ENCODE peak calls at places on chromosomes 6 and 20, in five cellular contexts. D is hepatocyte, Z is thoracic aorta, Y is heart left ventricle, S is GM12865. M is an unnamed sample.

GRCh38 chr6:166460473-166461437 is 78.0 kb upstream of the MPC1 start:
- DNase-seq in Z (no peak), Y (no peak), S (no peak), D (no peak), M (no peak)

GRCh38 chr6:56827908-56828649 is 126.8 kb upstream of the BEND6 start:
- DNase-seq in Y (no peak), Z (no peak), S (no peak), D (no peak), M (no peak)

GRCh38 chr6:107114872-107115694 is at the start of gene BEND3:
- DNase-seq in Z (no peak), Y (no peak), S (peak; percentile 59), D (peak; percentile 61), M (peak; percentile 64)

GRCh38 chr6:39074486-39074885 is 25.9 kb downstream of the GLP1R start:
- DNase-seq in Z (no peak), D (no peak), S (no peak), Y (no peak), M (no peak)

GRCh38 chr6:10451828-10452509 is 37.1 kb upstream of the TFAP2A start:
- DNase-seq in Z (peak; percentile 13), S (no peak), D (peak; percentile 51), Y (no peak), M (no peak)

GRCh38 chr6:106381871-106382270 is 21.4 kb downstream of the CRYBG1 start:
- DNase-seq in D (no peak), S (peak; percentile 4), Z (no peak), Y (no peak), M (no peak)

GRCh38 chr6:17448165-17448564 is 54.8 kb downstream of the CAP2 start:
- DNase-seq in D (no peak), S (no peak), Y (no peak), Z (no peak), M (no peak)

GRCh38 chr6:16591681-16592549 is 169.3 kb downstream of the ATXN1 start:
- DNase-seq in Z (no peak), Y (no peak), D (no peak), S (peak; percentile 87), M (peak; percentile 71)

GRCh38 chr20:25050082-25050481 is 7.9 kb downstream of the ACSS1 start:
- DNase-seq in S (no peak), D (no peak), Y (no peak), Z (no peak), M (no peak)

GRCh38 chr6:131643855-131644460 is 6.9 kb downstream of the ENPP3 start:
- DNase-seq in Z (no peak), Y (no peak), S (no peak), D (no peak), M (no peak)

GRCh38 chr6:108728826-108729225 is 119.4 kb upstream of the ARMC2 start:
- DNase-seq in S (no peak), D (peak; percentile 65), Y (no peak), Z (no peak), M (no peak)

GRCh38 chr20:51022803-51023616 is at the start of gene KCNG1:
- DNase-seq in D (peak; percentile 88), S (no peak), Z (no peak), Y (peak; percentile 58), M (peak; percentile 24)

GRCh38 chr20:53782612-53783246 is 189.1 kb upstream of the ZNF217 start:
- DNase-seq in S (no peak), Y (no peak), Z (no peak), D (no peak), M (no peak)

GRCh38 chr6:144460224-144461095 is 175.3 kb downstream of the UTRN start:
- DNase-seq in Y (no peak), D (no peak), S (peak; percentile 72), Z (no peak), M (peak; percentile 52)

GRCh38 chr6:166712554-166713228 is 85.6 kb upstream of the RPS6KA2 start:
- DNase-seq in S (no peak), Y (no peak), D (no peak), Z (no peak), M (no peak)

GRCh38 chr6:164062872-164063271 is 648.4 kb downstream of the QKI start:
- DNase-seq in Y (no peak), S (no peak), D (no peak), Z (no peak), M (no peak)

GRCh38 chr20:41072919-41073318 is 44.3 kb downstream of the TOP1 start:
- DNase-seq in S (no peak), Z (no peak), D (no peak), Y (no peak), M (no peak)

GRCh38 chr6:38239719-38240451 is 399.8 kb downstream of the BTBD9 start:
- DNase-seq in Y (no peak), D (no peak), Z (no peak), S (peak; percentile 4), M (no peak)

GRCh38 chr6:42978487-42978792 is 541 bp downstream of the PEX6 start:
- DNase-seq in S (peak; percentile 21), D (peak; percentile 62), Z (no peak), Y (no peak), M (peak; percentile 33)

GRCh38 chr6:148747145-148747492 is 289 bp downstream of the UST start:
- DNase-seq in Y (peak; percentile 48), S (no peak), Z (no peak), D (no peak), M (no peak)

GRCh38 chr20:16350465-16350864 is 222.8 kb downstream of the KIF16B start:
- DNase-seq in S (no peak), Y (no peak), Z (no peak), D (no peak), M (no peak)

DNA sequence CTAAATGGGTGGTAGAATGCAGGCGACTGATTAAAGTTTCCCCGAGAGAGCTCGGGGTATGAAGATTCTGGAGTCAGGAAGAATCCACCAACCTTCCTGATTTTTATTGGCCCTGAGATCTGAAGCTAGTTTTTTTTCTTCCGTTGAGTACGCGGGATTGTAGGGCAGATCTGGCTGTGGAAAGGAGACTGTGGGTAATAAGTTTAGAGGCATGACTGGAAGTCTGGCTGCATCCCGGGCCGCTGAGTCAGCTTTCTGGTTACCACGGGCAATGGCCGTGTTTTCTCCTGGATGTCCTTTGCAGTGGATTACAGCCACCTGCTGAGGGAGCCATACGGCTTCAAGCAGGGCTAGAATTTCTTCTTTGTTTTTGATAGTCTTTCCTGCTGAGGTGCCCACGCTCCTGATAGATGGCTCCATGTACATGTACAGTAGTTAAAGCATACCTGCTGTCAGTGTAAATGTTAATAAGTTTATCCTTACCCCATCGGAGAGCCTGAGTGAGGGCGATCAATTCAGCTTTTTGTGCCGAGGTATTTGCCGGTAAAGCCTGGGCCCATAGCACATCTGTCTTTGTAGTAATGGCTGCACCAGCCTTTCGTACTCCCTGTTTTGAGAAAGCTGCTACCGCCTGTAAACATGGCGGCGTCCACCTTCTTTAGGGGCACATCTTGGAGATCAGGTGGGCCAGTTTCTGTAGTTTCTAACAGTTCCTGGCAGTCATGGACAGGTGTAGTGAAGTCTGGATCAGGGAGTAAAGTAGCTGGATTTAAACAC is 154.0 kb downstream of the TRIM27 start:
- DNase-seq in D (peak; percentile 58), S (no peak), Z (no peak), Y (no peak), M (no peak)
- TF ChIP-seq CTCF in D (peak; percentile 29), S (no peak), Z (no peak), Y (no peak), M (no peak)

DNA sequence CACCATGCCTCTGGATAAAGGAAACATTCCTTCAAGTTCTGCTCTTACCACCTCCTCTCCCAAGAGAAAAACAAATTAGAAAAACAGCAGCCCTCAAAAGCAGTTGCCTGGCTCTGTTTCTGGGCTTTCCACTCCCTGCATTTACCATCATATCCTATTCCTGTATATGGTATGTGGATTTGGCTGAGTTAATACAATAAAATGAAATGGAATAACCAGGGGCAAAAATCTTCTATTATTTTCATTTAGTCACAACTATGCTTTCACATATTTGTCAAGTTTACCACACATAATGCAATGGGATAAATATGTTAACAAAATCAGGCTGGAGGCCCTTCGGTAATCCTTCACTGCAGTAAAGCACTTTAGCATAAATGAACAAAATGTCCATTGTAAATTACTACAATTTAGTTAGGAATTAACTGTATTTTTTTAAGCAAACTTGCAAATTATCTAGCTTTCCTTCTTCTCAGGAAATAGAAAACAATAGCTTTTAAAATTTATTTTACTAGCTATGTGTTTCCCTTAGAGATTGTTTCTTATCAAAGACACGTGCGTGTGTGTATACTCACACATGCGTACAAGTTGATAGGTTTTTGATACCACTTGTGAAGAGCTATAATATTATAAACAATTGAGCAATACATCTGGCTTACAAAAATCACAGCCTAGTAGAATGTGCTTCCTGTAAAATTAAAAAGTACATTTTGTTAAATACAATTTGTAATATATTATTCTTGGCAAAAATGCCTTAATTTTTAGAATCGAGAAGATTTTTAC is 34.1 kb downstream of the COL12A1 start:
- DNase-seq in Y (no peak), S (no peak), Z (no peak), D (no peak), M (no peak)
- H3K4me3 ChIP-seq in Y (no peak overlapping the region), S (no peak overlapping the region), Z (no peak overlapping the region), D (no peak overlapping the region), M (no peak overlapping the region)

GRCh38 chr6:100658486-100658885 is 193.8 kb upstream of the SIM1 start:
- DNase-seq in S (no peak), Y (no peak), D (no peak), Z (no peak), M (no peak)
- TF ChIP-seq CTCF in S (no peak), Y (no peak), D (no peak), Z (no peak), M (no peak)

GRCh38 chr6:169902070-169902469 is 150.6 kb downstream of the ERMARD start:
- DNase-seq in Z (no peak), D (no peak), Y (no peak), S (no peak), M (no peak)
- H3K4me3 ChIP-seq in Z (no peak overlapping the region), D (no peak overlapping the region), Y (no peak overlapping the region), S (no peak overlapping the region), M (no peak overlapping the region)

GRCh38 chr6:80543598-80544181 is 437.2 kb downstream of the BCKDHB start:
- DNase-seq in D (peak; percentile 9), Y (no peak), S (no peak), Z (no peak), M (no peak)
- TF ChIP-seq CTCF in D (no peak), Y (no peak), S (no peak), Z (no peak), M (no peak)

DNA sequence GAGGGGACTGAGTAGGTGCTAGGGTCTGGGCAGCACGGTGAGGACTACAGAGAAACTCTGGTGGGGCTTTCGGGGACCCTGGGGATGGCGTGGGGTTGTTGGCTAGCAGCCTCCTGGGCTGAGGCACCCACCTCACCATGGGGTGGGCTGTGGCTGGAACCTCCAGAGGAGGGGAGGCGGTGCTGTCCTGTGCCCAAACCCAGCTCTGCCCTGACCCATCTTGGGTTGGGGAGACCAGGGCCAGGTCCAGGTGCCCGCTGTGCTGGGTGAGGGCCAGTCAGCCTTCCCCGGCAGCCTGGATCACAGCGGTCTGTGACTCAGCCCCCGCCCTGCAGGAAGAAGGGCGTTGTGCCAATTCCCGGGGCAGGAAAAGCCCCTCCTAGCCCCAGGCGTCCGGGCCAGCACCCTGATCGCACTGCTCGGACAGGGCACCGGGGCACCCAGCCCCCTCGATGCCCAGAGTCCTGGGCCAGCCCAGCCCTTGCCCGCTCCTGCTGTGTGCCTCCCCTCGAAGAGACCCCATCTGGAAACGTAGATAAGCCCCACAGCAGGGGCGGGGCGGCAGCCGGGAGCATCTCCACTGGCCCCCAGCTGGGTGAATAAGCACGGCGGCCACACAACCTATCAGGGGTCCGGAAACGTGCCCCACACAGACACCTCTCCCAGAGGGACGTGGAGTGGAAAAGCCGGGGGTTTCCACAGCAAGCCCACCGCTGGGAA is 10.0 kb downstream of the LAMA5 start:
- DNase-seq in Z (peak; percentile 65), Y (peak; percentile 87), D (no peak), S (no peak), M (no peak)
- H3K4me3 ChIP-seq in Z (peak overlapping the region; percentile 69), Y (peak overlapping the region; percentile 2), D (no peak overlapping the region), S (no peak overlapping the region), M (no peak overlapping the region)

GRCh38 chr6:1197309-1197708 is 114.6 kb upstream of the FOXQ1 start:
- DNase-seq in S (no peak), Z (no peak), D (no peak), Y (no peak), M (no peak)
- TF ChIP-seq CTCF in S (no peak), Z (no peak), D (no peak), Y (no peak), M (no peak)